ENCODE peak calls at places on chromosome 12, in eight cellular contexts. Z is A549, M is upper lobe of left lung, V is ovary, P is suprapubic skin, W is K562, Q is tibial nerve, F is HepG2. O is an unnamed sample.

GRCh38 chr12:124625867-124626675 is 58.7 kb upstream of the NCOR2 start:
- DNase-seq in Z (peak), F (peak), M (peak), V (peak), P (peak), Q (peak), W (peak), O (peak)

GRCh38 chr12:6171409-6172015 is 28.7 kb upstream of the CD9 start:
- DNase-seq in V (no peak), M (peak), F (no peak), Q (no peak), Z (no peak), W (peak), P (no peak), O (no peak)

GRCh38 chr12:65123435-65124063 is 2.4 kb upstream of the WIF1 start:
- DNase-seq in V (no peak), Q (no peak), P (no peak), Z (no peak), W (no peak), F (peak), M (no peak), O (no peak)

GRCh38 chr12:77032406-77032805 is 33.0 kb downstream of the E2F7 start:
- DNase-seq in V (no peak), F (no peak), Q (no peak), M (no peak), Z (no peak), P (no peak), W (no peak), O (no peak)

GRCh38 chr12:69501154-69501895 is 31.1 kb downstream of the FRS2 start:
- DNase-seq in F (no peak), V (no peak), Z (no peak), Q (no peak), W (no peak), M (no peak), P (no peak), O (no peak)

GRCh38 chr12:108629824-108630476 is 3.7 kb downstream of the SELPLG start:
- DNase-seq in M (no peak), Z (no peak), P (no peak), F (peak), V (no peak), W (peak), Q (no peak), O (no peak)

GRCh38 chr12:62971769-62972525 is 37.0 kb upstream of the PPM1H start:
- DNase-seq in Z (no peak), Q (no peak), V (no peak), F (no peak), P (no peak), W (no peak), M (no peak), O (no peak)

GRCh38 chr12:104190641-104191176 is 24.9 kb upstream of the TXNRD1 start:
- DNase-seq in Q (no peak), M (no peak), F (no peak), P (no peak), Z (no peak), W (no peak), V (no peak), O (no peak)

GRCh38 chr12:54688309-54689033 is 40.3 kb upstream of the DCD start:
- DNase-seq in M (no peak), Q (no peak), F (no peak), V (no peak), W (no peak), Z (no peak), P (no peak), O (no peak)

GRCh38 chr12:113683566-113683965 is 211.9 kb upstream of the LHX5 start:
- DNase-seq in Q (no peak), M (no peak), P (no peak), V (no peak), Z (no peak), F (no peak), W (no peak), O (no peak)

GRCh38 chr12:89678225-89678624 is 30.4 kb downstream of the ATP2B1 start:
- DNase-seq in V (no peak), W (peak), M (no peak), F (no peak), Q (no peak), P (no peak), Z (no peak), O (no peak)

GRCh38 chr12:104498211-104498801 is 41.6 kb downstream of the CHST11 start:
- DNase-seq in P (no peak), Q (no peak), V (no peak), M (no peak), W (no peak), F (no peak), Z (no peak), O (no peak)

GRCh38 chr12:45464699-45465098 is 248.8 kb downstream of the ANO6 start:
- DNase-seq in Z (no peak), Q (no peak), W (no peak), M (no peak), F (no peak), V (no peak), P (no peak), O (no peak)

GRCh38 chr12:28191690-28192089 is 1.4 kb downstream of the CCDC91 start:
- DNase-seq in V (no peak), F (no peak), Q (no peak), Z (peak), M (no peak), W (peak), P (no peak), O (peak)

GRCh38 chr12:54565658-54566552 is 16.5 kb downstream of the PDE1B start:
- DNase-seq in W (no peak), F (no peak), Q (no peak), V (no peak), P (no peak), Z (no peak), M (no peak), O (no peak)

GRCh38 chr12:94609917-94610443 is 40.4 kb downstream of the TMCC3 start:
- DNase-seq in Q (no peak), Z (no peak), F (no peak), M (no peak), P (no peak), V (no peak), W (no peak), O (no peak)

GRCh38 chr12:84964048-84964447 is 51.4 kb upstream of the SLC6A15 start:
- DNase-seq in Z (no peak), V (no peak), W (no peak), P (no peak), Q (no peak), M (no peak), F (no peak), O (no peak)

GRCh38 chr12:109760930-109761630 is 47.5 kb downstream of the FAM222A start:
- DNase-seq in Q (no peak), F (no peak), Z (no peak), W (no peak), P (peak), M (no peak), V (no peak), O (no peak)

GRCh38 chr12:93441111-93441616 is 583 bp downstream of the UBE2N start:
- DNase-seq in F (no peak), Q (no peak), P (no peak), Z (peak), W (no peak), M (peak), V (no peak), O (peak)

GRCh38 chr12:68745376-68745903 is 536 bp upstream of the SLC35E3 start:
- DNase-seq in Q (no peak), Z (peak), V (no peak), F (no peak), W (no peak), M (no peak), P (no peak), O (no peak)

GRCh38 chr12:52419656-52420055 is 13.5 kb upstream of the KRT82 start:
- DNase-seq in Z (no peak), P (no peak), Q (no peak), F (no peak), M (no peak), W (no peak), V (no peak), O (no peak)

GRCh38 chr12:26122681-26123481 is 2.0 kb downstream of the BHLHE41 start:
- DNase-seq in V (peak), M (peak), Z (peak), W (no peak), P (peak), F (no peak), Q (peak), O (peak)

GRCh38 chr12:69630191-69630590 is 19.5 kb upstream of the LRRC10 start:
- DNase-seq in V (no peak), W (no peak), F (peak), M (no peak), Q (no peak), P (no peak), Z (peak), O (no peak)

GRCh38 chr12:17950898-17951297 is 139.1 kb downstream of the RERGL start:
- DNase-seq in Z (no peak), W (no peak), P (no peak), M (no peak), F (no peak), V (no peak), Q (no peak), O (no peak)

GRCh38 chr12:82359115-82359478 is 768 bp downstream of the METTL25 start:
- DNase-seq in P (no peak), Q (no peak), W (no peak), Z (no peak), F (no peak), M (peak), V (peak), O (no peak)
- TF ChIP-seq EP300 in P (no peak), Q (no peak), W (no peak), Z (no peak), F (no peak), M (no peak), V (no peak), O (no peak)

GRCh38 chr12:91331371-91331770 is 148.8 kb upstream of the DCN start:
- DNase-seq in W (no peak), Z (no peak), P (no peak), F (no peak), M (no peak), Q (no peak), V (no peak), O (no peak)

GRCh38 chr12:91332305-91332704 is 149.7 kb upstream of the DCN start:
- DNase-seq in F (no peak), M (no peak), Q (no peak), W (no peak), P (no peak), Z (no peak), V (no peak), O (no peak)

GRCh38 chr12:91326043-91327027 is 143.7 kb upstream of the DCN start:
- DNase-seq in Q (peak), Z (peak), P (no peak), M (no peak), F (peak), V (peak), W (peak), O (peak)

GRCh38 chr12:91327136-91327535 is 144.5 kb upstream of the DCN start:
- DNase-seq in Z (no peak), P (no peak), M (no peak), V (no peak), F (no peak), Q (no peak), W (no peak), O (no peak)

DNA sequence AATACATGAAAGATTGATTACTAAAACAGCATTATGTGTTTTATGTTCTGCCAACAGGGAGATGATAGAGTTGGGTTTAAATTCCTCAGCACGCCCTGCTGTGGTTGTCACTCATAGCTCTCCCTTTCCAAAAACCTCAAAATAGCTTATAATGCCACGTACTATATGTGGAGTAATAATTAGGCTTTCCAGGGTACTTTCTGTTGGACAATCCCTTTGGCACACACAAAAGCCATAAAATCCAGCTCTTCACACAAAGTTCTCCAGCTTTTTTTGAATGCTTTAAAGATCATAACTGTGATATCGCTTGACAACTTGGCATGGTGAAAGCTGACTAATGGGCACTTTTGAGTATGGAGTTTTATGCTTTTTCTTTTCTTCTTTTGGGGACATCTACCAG is 145.3 kb upstream of the DCN start:
- DNase-seq in P (no peak), Z (no peak), V (no peak), Q (no peak), F (no peak), W (no peak), M (no peak), O (no peak)
- TF ChIP-seq EP300 in P (no peak), Z (no peak), V (no peak), Q (no peak), F (no peak), W (no peak), M (no peak), O (no peak)

GRCh38 chr12:111268738-111269572 is 99.9 kb downstream of the PHETA1 start:
- DNase-seq in P (no peak), V (no peak), F (no peak), Z (no peak), M (no peak), Q (no peak), W (peak), O (no peak)
- TF ChIP-seq EP300 in P (no peak), V (no peak), F (no peak), Z (no peak), M (no peak), Q (no peak), W (no peak), O (no peak)

GRCh38 chr12:120581998-120582397 is 796 bp upstream of the POP5 start:
- DNase-seq in Q (no peak), M (no peak), V (no peak), F (no peak), Z (no peak), P (no peak), W (no peak), O (no peak)
- TF ChIP-seq EP300 in Q (no peak), M (no peak), V (no peak), F (no peak), Z (no peak), P (no peak), W (no peak), O (no peak)

DNA sequence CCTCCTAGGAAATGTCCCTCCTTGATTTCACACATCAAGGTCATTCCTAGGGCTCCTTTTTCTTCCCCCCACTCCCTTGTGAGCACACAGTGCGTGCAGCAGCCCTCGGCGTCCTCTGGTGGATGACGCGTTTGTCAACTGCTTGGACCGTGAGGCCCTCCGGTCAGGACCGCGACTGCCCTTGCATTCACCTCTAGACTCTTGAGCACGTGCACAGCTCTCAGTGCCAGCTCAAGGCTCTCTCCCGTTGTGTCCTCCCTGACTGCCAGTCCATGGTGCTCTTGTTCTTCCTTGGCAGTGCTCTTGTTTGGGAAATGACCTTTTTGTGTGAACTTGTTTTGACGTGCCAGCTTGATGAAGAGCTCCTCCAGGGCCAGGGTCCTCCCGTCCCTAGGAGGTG is 67.9 kb downstream of the TSPAN9 start:
- DNase-seq in P (no peak), F (no peak), Q (no peak), W (no peak), M (peak), Z (no peak), V (no peak), O (no peak)
- TF ChIP-seq EP300 in P (no peak), F (no peak), Q (no peak), W (no peak), M (no peak), Z (no peak), V (no peak), O (no peak)

GRCh38 chr12:112350593-112351592 is 31.3 kb downstream of the HECTD4 start:
- DNase-seq in W (peak), P (no peak), M (no peak), Z (no peak), V (no peak), Q (no peak), F (no peak), O (no peak)

GRCh38 chr12:112346194-112346593 is 36.0 kb downstream of the HECTD4 start:
- DNase-seq in Q (no peak), Z (no peak), P (no peak), W (no peak), V (no peak), F (no peak), M (no peak), O (no peak)

GRCh38 chr12:112349440-112349839 is 32.8 kb downstream of the HECTD4 start:
- DNase-seq in P (no peak), Q (no peak), V (no peak), W (no peak), F (no peak), M (no peak), Z (no peak), O (no peak)

GRCh38 chr12:112344220-112344619 is 38.0 kb downstream of the HECTD4 start:
- DNase-seq in Z (no peak), V (no peak), M (no peak), W (no peak), Q (no peak), F (no peak), P (no peak), O (no peak)

DNA sequence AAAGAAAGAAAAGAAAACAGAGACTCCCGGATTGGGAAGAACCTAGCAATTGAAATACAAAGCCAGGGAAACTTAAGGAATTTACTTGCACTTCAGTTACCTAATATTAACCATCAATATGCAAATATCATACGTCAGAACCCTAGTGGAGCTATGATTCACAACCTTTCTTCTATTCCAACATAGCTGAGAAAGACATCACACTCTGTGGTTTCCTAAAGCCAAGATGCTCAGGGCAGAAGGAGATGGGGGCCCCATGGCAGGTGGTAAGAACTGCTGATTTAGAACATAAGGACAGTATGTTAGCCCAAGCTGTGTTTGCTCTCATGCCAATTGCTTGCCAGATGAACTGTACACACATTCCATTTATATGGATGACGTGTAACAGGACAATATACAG is 34.7 kb downstream of the HECTD4 start:
- DNase-seq in M (no peak), F (no peak), V (no peak), P (no peak), Z (no peak), Q (no peak), W (no peak), O (no peak)
- TF ChIP-seq EP300 in M (no peak), F (no peak), V (no peak), P (no peak), Z (no peak), Q (no peak), W (no peak), O (no peak)

DNA sequence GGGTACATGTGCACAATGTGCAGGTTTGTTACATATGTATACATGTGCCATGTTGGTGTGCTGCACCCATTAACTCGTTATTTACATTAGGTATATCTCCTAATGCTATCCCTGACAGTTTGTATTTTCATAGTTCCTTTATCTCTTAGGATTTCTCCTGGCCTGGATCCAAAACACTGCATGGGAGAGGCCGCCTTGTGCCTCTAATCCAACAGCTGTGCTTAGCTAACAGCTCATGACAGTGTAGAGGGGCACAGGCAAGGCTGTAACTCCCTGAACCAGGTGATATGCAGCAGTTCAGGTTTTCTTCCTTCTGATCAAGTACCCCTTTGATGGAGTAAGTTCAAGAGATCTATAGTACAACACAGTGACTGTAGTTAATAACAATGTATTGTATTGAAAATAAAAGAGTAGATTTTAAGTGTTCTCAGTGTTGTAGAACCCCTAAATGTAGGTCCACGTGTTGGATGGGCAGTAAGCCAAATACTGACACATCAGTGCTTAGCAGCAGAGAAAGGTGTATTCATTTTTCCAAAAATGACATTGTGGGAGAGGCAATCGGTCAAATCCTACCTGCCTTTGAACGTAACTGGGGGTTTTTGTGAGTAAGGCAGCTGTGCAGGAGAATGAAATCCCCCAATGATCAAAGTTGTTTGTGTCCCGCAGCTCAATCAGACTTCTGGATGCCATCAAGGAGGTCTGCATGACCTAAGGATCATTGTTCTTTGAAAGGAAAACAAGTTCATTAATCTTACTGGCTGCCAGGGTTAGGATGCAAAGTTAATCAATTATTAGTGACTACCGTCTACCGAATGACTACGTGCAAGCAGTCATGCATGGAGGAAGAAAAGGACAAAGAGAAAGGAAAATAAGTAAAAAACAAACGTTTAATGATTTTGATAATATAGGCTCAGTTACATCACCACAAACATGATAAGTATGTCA is 89.3 kb upstream of the FGD4 start:
- DNase-seq in P (no peak), W (no peak), V (peak), Z (no peak), Q (no peak), M (no peak), F (no peak), O (no peak)
- TF ChIP-seq EP300 in P (no peak), W (no peak), V (no peak), Z (no peak), Q (no peak), M (no peak), F (no peak), O (no peak)

O was measured in transverse colon.